ENCODE peak calls at places on chromosomes 13 and 19, in five cellular contexts. C is AG04450, I is epithelial cell of esophagus, R is AG09309, P is breast epithelium. T is an unnamed sample.

GRCh38 chr19:17719730-17720486 is 628 bp downstream of the MAP1S start:
- DNase-seq in P (peak), I (peak), R (no peak), C (no peak), T (no peak)

GRCh38 chr13:79359064-79359463 is 47.0 kb downstream of the RBM26 start:
- DNase-seq in R (no peak), P (no peak), C (no peak), I (no peak), T (no peak)

GRCh38 chr19:43700368-43701015 is 15.4 kb upstream of the IRGC start:
- DNase-seq in R (peak), P (peak), C (peak), I (peak), T (peak)

GRCh38 chr19:1811472-1811894 is 593 bp downstream of the ATP8B3 start:
- DNase-seq in P (peak), C (no peak), I (peak), R (no peak), T (no peak)

GRCh38 chr19:56821209-56821608 is 19.3 kb downstream of the PEG3 start:
- DNase-seq in C (no peak), P (no peak), R (no peak), I (no peak), T (no peak)

GRCh38 chr13:44575741-44576395 is at the start of gene TSC22D1:
- DNase-seq in P (no peak), R (peak), I (peak), C (no peak), T (no peak)

GRCh38 chr19:13505761-13506549 is at the start of gene CACNA1A:
- DNase-seq in C (no peak), P (no peak), I (peak), R (no peak), T (no peak)

GRCh38 chr13:42752731-42753130 is 28.7 kb upstream of the FAM216B start:
- DNase-seq in P (no peak), C (no peak), R (no peak), I (no peak), T (no peak)

GRCh38 chr19:52648336-52648990 is 10.3 kb upstream of the ZNF83 start:
- DNase-seq in R (no peak), P (no peak), C (no peak), I (peak), T (peak)

GRCh38 chr19:15397236-15397635 is 17.6 kb upstream of the AKAP8 start:
- DNase-seq in I (no peak), P (no peak), C (no peak), R (no peak), T (no peak)

GRCh38 chr19:39467941-39468340 is 12.7 kb upstream of the TIMM50 start:
- DNase-seq in I (no peak), R (no peak), C (no peak), P (no peak), T (no peak)

GRCh38 chr13:105196052-105196451 is 1339.4 kb downstream of the EFNB2 start:
- DNase-seq in I (peak), P (no peak), C (no peak), R (peak), T (peak)

GRCh38 chr13:93862259-93862658 is 617.2 kb downstream of the DCT start:
- DNase-seq in I (no peak), P (no peak), C (no peak), R (no peak), T (no peak)

GRCh38 chr13:84684804-84685203 is 802.5 kb upstream of the SLITRK1 start:
- DNase-seq in C (no peak), P (no peak), R (no peak), I (peak), T (no peak)

GRCh38 chr19:2207991-2208860 is 27.9 kb downstream of the PLEKHJ1 start:
- DNase-seq in I (peak), C (no peak), P (no peak), R (no peak), T (no peak)

GRCh38 chr19:46192990-46193650 is 36.4 kb upstream of the IGFL1 start:
- DNase-seq in I (peak), C (no peak), R (peak), P (peak), T (no peak)

GRCh38 chr13:97012251-97013048 is 18.2 kb upstream of the OXGR1 start:
- DNase-seq in I (no peak), C (no peak), P (no peak), R (no peak), T (no peak)

GRCh38 chr13:95896302-95896701 is 156.9 kb downstream of the UGGT2 start:
- DNase-seq in R (no peak), P (no peak), I (peak), C (no peak), T (no peak)

GRCh38 chr19:19061491-19061890 is 2.3 kb upstream of the SLC25A42 start:
- DNase-seq in P (no peak), C (no peak), I (no peak), R (no peak), T (no peak)

GRCh38 chr13:66076417-66076816 is 1153.7 kb downstream of the PCDH9 start:
- DNase-seq in R (peak), I (peak), P (no peak), C (peak), T (no peak)

GRCh38 chr13:47858678-47859050 is 142.4 kb downstream of the SUCLA2 start:
- DNase-seq in C (peak), P (no peak), I (peak), R (peak), T (peak)

GRCh38 chr13:21079761-21080730 is 18.7 kb upstream of the LATS2 start:
- DNase-seq in C (peak), I (peak), P (no peak), R (peak), T (peak)
- H3K4me3 ChIP-seq in C (peak), I (peak), P (no peak), R (peak), T (peak)

GRCh38 chr19:11673608-11674041 is 65.1 kb downstream of the ZNF823 start:
- DNase-seq in R (peak), P (peak), I (peak), C (no peak), T (no peak)
- H3K4me3 ChIP-seq in R (peak), P (peak), I (peak), C (peak), T (peak)

DNA sequence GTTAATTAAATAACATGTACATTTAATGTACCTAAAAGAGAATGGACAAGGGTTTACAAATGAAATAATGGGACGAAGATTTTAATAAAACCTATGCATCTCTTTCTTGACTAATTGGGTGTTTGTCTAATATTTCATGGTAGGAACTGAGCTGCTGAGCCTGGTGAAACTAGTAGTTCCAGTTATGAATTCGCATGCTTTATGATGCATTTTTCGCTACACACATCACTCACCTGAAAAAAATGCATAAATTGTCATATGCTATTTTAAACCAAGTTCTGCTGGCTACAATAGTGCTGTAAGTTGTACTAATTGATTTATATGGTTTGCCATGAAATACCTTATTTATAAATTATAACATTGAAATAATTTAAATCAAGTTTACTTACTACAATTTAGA is 806.8 kb upstream of the SLITRK5 start:
- DNase-seq in C (no peak), I (peak), P (no peak), R (no peak), T (no peak)
- H3K4me3 ChIP-seq in C (no peak), I (no peak), P (no peak), R (no peak), T (no peak)

GRCh38 chr19:48717059-48717395 is 2.5 kb downstream of the MAMSTR start:
- DNase-seq in I (no peak), C (no peak), R (no peak), P (no peak), T (no peak)
- H3K4me3 ChIP-seq in I (no peak), C (peak), R (peak), P (peak), T (peak)

DNA sequence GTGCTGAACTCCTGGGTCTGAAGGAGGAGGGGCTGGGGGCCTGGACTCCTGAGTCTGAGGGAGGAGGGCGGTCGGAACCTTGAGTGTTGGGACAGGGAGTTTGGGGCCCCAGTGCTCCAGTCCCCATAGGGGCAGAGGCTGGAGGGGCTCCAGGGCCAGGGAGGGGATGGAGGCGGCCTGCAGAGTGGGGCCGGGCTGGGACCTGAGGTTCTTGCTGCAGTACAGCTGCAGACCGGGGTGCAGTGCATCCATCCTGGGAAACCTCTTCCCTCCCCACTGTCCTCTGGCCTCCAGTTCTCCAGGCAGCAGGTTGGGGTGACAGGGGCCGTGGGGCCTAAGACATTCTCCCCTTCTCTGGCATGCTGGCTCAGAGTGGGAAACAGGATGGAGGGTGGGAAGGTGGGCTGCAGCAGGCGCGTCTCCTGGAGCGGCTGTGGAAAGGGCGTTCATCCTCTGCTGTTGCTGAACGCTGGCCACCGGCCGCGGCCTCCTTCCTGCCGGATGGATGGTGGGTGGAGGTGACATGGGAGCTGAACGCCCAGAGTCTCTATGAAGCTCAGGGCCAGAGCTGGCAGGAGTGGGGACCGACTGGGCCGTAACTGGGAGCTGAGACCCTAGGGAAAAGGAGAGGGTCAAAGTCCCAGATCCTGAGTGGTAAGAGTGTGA is 1.6 kb downstream of the BRSK1 start:
- DNase-seq in P (no peak), C (no peak), I (no peak), R (no peak), T (no peak)
- H3K4me3 ChIP-seq in P (no peak), C (peak), I (no peak), R (peak), T (peak)

T was measured in AG04449.